ENCODE peak calls at places on chromosomes 16 and 17, in four cellular contexts. G is GM03348; N is NB4; A is stimulated activated CD8-positive, alpha-beta memory T cell treated with anti-CD3 and anti-CD28 coated beads, Interleukin-4, amount 100 ng/mL, for 24 hours. T is an unnamed sample.

GRCh38 chr16:22816475-22816874 is 2.5 kb downstream of the HS3ST2 start:
- DNase-seq in G (no peak), N (no peak), A (no peak), T (no peak)

GRCh38 chr17:62892870-62893338 is 73.1 kb upstream of the TANC2 start:
- DNase-seq in G (peak), N (peak), A (peak), T (no peak)

GRCh38 chr16:56939801-56940200 is 7.9 kb downstream of the HERPUD1 start:
- DNase-seq in G (no peak), N (no peak), A (no peak), T (no peak)

GRCh38 chr17:75945202-75945601 is 4.4 kb upstream of the FBF1 start:
- DNase-seq in G (no peak), N (no peak), A (no peak), T (no peak)

GRCh38 chr16:2238396-2239230 is 2.4 kb downstream of the DNASE1L2 start:
- DNase-seq in G (no peak), N (no peak), A (no peak), T (no peak)

GRCh38 chr16:84190731-84191388 is at the start of gene ADAD2:
- DNase-seq in G (peak), N (peak), A (no peak), T (no peak)

GRCh38 chr16:17277981-17278381 is 192.8 kb downstream of the XYLT1 start:
- DNase-seq in G (no peak), N (no peak), A (no peak), T (peak)

GRCh38 chr17:79633937-79634813 is 23.3 kb upstream of the RBFOX3 start:
- DNase-seq in G (no peak), N (no peak), A (no peak), T (no peak)

GRCh38 chr17:76948301-76948700 is 80.1 kb downstream of the MGAT5B start:
- DNase-seq in G (no peak), N (no peak), A (no peak), T (no peak)

GRCh38 chr17:63700528-63701441 is 860 bp upstream of the LIMD2 start:
- DNase-seq in G (peak), N (peak), A (peak), T (peak)

GRCh38 chr16:81003610-81004460 is 2.9 kb downstream of the CMC2 start:
- DNase-seq in G (no peak), N (no peak), A (no peak), T (peak)

GRCh38 chr16:27945233-27945975 is 118.1 kb downstream of the GSG1L start:
- DNase-seq in G (no peak), N (no peak), A (no peak), T (no peak)

GRCh38 chr16:50696575-50697420 is 3.4 kb downstream of the NOD2 start:
- DNase-seq in G (peak), N (peak), A (no peak), T (no peak)

GRCh38 chr16:83689385-83689831 is 118.4 kb upstream of the HSBP1 start:
- DNase-seq in G (peak), N (peak), A (no peak), T (no peak)

GRCh38 chr17:82053130-82053529 is 1.4 kb downstream of the GPS1 start:
- DNase-seq in G (no peak), N (no peak), A (no peak), T (no peak)

GRCh38 chr16:4904108-4904941 is 32.6 kb downstream of the PPL start:
- DNase-seq in G (no peak), N (no peak), A (no peak), T (no peak)

GRCh38 chr16:72952404-72953301 is 95.3 kb downstream of the ZFHX3 start:
- DNase-seq in G (peak), N (no peak), A (no peak), T (no peak)

GRCh38 chr17:45016823-45017222 is 34.6 kb downstream of the DCAKD start:
- DNase-seq in G (no peak), N (peak), A (no peak), T (peak)

GRCh38 chr16:70380205-70380918 is 33.7 kb downstream of the DDX19A start:
- DNase-seq in G (peak), N (peak), A (peak), T (peak)

GRCh38 chr17:17181666-17182600 is 24.2 kb downstream of the PLD6 start:
- DNase-seq in G (no peak), N (no peak), A (no peak), T (peak)

GRCh38 chr16:19289805-19290490 is 4.4 kb downstream of the CLEC19A start:
- DNase-seq in G (no peak), N (no peak), A (no peak), T (no peak)

GRCh38 chr16:4342866-4343744 is 8.0 kb downstream of the PAM16 start:
- DNase-seq in G (no peak), N (no peak), A (no peak), T (no peak)

GRCh38 chr16:82081271-82081670 is 46.2 kb downstream of the HSD17B2 start:
- DNase-seq in G (no peak), N (no peak), A (no peak), T (no peak)

GRCh38 chr17:1779571-1780074 is 17.8 kb downstream of the SERPINF1 start:
- DNase-seq in G (peak), N (no peak), A (no peak), T (no peak)

GRCh38 chr17:20206068-20206467 is 196.9 kb downstream of the SPECC1 start:
- DNase-seq in G (peak), N (peak), A (peak), T (no peak)